ENCODE peak calls at places on chromosomes 3 and 15, in eight cellular contexts. L is endothelial cell of umbilical vein, S is RWPE2, J is PC-3, C is neural progenitor cell, K is uterus, U is heart right ventricle, Z is pancreas. F is an unnamed sample. For H3K4me1, the result is how much of the 10 kb centered on the place peaks cover.

GRCh38 chr3:120153294-120153693 is 59.0 kb upstream of the GSK3B start:
- DNase-seq in U (no peak), L (peak), S (no peak), C (no peak), K (no peak), J (peak), Z (no peak), F (no peak)

GRCh38 chr3:167151671-167152070 is 228.4 kb downstream of the ZBBX start:
- DNase-seq in L (no peak), U (no peak), C (no peak), K (no peak), Z (no peak), J (no peak), S (no peak), F (no peak)

GRCh38 chr15:100131321-100132224 is 210.2 kb downstream of the ADAMTS17 start:
- DNase-seq in U (peak), L (peak), Z (peak), S (no peak), C (peak), K (no peak), J (peak), F (peak)

GRCh38 chr3:9765865-9766264 is 3.9 kb downstream of the CAMK1 start:
- DNase-seq in K (no peak), U (no peak), S (no peak), J (no peak), L (no peak), Z (no peak), C (no peak), F (no peak)

GRCh38 chr3:197428117-197428761 is 127.5 kb downstream of the BDH1 start:
- DNase-seq in S (no peak), K (no peak), L (peak), Z (no peak), U (peak), C (peak), J (peak), F (peak)

GRCh38 chr3:64454179-64454578 is 228.9 kb upstream of the PRICKLE2 start:
- DNase-seq in U (no peak), Z (no peak), J (peak), K (no peak), L (no peak), C (no peak), S (no peak), F (no peak)

GRCh38 chr3:27593173-27593572 is 109.0 kb upstream of the SLC4A7 start:
- DNase-seq in L (no peak), U (no peak), S (no peak), C (no peak), Z (no peak), K (no peak), J (no peak), F (no peak)

GRCh38 chr3:181210275-181210674 is 220.7 kb upstream of the DNAJC19 start:
- DNase-seq in S (no peak), L (peak), K (no peak), U (no peak), C (peak), Z (no peak), J (peak), F (no peak)

GRCh38 chr3:172159962-172160538 is 120.7 kb downstream of the FNDC3B start:
- DNase-seq in Z (no peak), J (no peak), C (peak), K (peak), S (no peak), L (no peak), U (no peak), F (peak)

GRCh38 chr3:141738636-141739363 is 702 bp downstream of the RNF7 start:
- DNase-seq in K (no peak), L (peak), Z (no peak), S (no peak), J (peak), C (peak), U (no peak), F (no peak)

GRCh38 chr3:43132883-43133743 is 27.2 kb upstream of the POMGNT2 start:
- DNase-seq in U (no peak), Z (no peak), S (no peak), L (no peak), K (peak), J (no peak), C (no peak), F (no peak)

GRCh38 chr3:37859354-37859753 is 2.3 kb upstream of the CTDSPL start:
- DNase-seq in C (no peak), L (no peak), K (no peak), Z (no peak), J (no peak), U (no peak), S (no peak), F (no peak)

GRCh38 chr3:151106311-151106710 is 20.8 kb downstream of the MED12L start:
- DNase-seq in Z (no peak), K (no peak), C (no peak), J (no peak), L (no peak), S (no peak), U (no peak), F (no peak)

GRCh38 chr15:93018574-93018973 is 70.4 kb downstream of the RGMA start:
- DNase-seq in S (no peak), U (no peak), K (no peak), J (no peak), C (peak), Z (no peak), L (no peak), F (no peak)

GRCh38 chr3:40170395-40170794 is 139.1 kb upstream of the EIF1B start:
- DNase-seq in C (no peak), J (no peak), L (no peak), K (no peak), Z (no peak), U (no peak), S (no peak), F (no peak)

GRCh38 chr15:42364529-42364928 is 5.2 kb downstream of the CAPN3 start:
- DNase-seq in L (peak), Z (no peak), S (no peak), K (peak), J (no peak), C (no peak), U (no peak), F (no peak)

GRCh38 chr15:68312701-68313204 is 35.2 kb downstream of the FEM1B start:
- DNase-seq in J (no peak), S (no peak), K (peak), C (no peak), U (no peak), L (no peak), Z (peak), F (no peak)

GRCh38 chr15:56871867-56872266 is 46.6 kb upstream of the TCF12 start:
- DNase-seq in S (no peak), Z (no peak), J (no peak), U (no peak), L (peak), C (no peak), K (no peak), F (no peak)

GRCh38 chr3:158920375-158920774 is 118.5 kb downstream of the MFSD1 start:
- DNase-seq in J (peak), S (no peak), Z (no peak), K (no peak), U (no peak), C (no peak), L (no peak), F (no peak)

GRCh38 chr15:92655178-92655995 is at the start of gene FAM174B:
- DNase-seq in C (peak), Z (peak), L (peak), J (peak), S (no peak), U (peak), K (no peak), F (peak)

GRCh38 chr15:98954411-98954810 is 53.2 kb downstream of the PGPEP1L start:
- DNase-seq in Z (no peak), C (no peak), J (no peak), S (peak), L (no peak), K (peak), U (peak), F (peak)

GRCh38 chr3:45706133-45706808 is 17.1 kb downstream of the SACM1L start:
- DNase-seq in J (no peak), Z (no peak), L (no peak), U (no peak), C (no peak), K (no peak), S (no peak), F (no peak)

GRCh38 chr3:47482411-47482810 is 6.7 kb upstream of the SCAP start:
- DNase-seq in C (peak), J (no peak), Z (no peak), S (no peak), K (no peak), L (no peak), U (no peak), F (no peak)

GRCh38 chr15:97995192-97995591 is 34.7 kb downstream of the ARRDC4 start:
- DNase-seq in K (no peak), S (no peak), C (no peak), U (no peak), Z (no peak), J (peak), L (no peak), F (no peak)

GRCh38 chr15:74108111-74108510 is 22.3 kb upstream of the ISLR2 start:
- DNase-seq in U (no peak), S (no peak), J (no peak), Z (no peak), C (no peak), K (no peak), L (no peak), F (no peak)

GRCh38 chr15:84633311-84634227 is 20.5 kb downstream of the WDR73 start:
- DNase-seq in K (peak), L (peak), S (peak), Z (peak), J (peak), C (peak), U (peak), F (peak)

GRCh38 chr15:22979699-22980188 is 424 bp downstream of the CYFIP1 start:
- DNase-seq in U (peak), S (peak), C (peak), J (peak), Z (peak), K (peak), L (peak), F (peak)

GRCh38 chr3:157235291-157235690 is 75.3 kb upstream of the CCNL1 start:
- DNase-seq in J (no peak), L (no peak), S (no peak), U (no peak), C (no peak), K (no peak), Z (no peak), F (no peak)

GRCh38 chr3:51943451-51944391 is 1.6 kb downstream of the PARP3 start:
- DNase-seq in C (no peak), S (peak), K (no peak), J (no peak), L (no peak), U (no peak), Z (no peak), F (peak)

GRCh38 chr3:50811893-50812292 is 137.2 kb downstream of the DOCK3 start:
- DNase-seq in S (no peak), J (no peak), C (no peak), K (no peak), L (no peak), Z (no peak), U (no peak), F (no peak)

GRCh38 chr15:64246364-64247189 is 83.8 kb upstream of the PPIB start:
- DNase-seq in U (no peak), J (peak), S (no peak), C (no peak), Z (no peak), K (no peak), L (peak), F (no peak)

DNA sequence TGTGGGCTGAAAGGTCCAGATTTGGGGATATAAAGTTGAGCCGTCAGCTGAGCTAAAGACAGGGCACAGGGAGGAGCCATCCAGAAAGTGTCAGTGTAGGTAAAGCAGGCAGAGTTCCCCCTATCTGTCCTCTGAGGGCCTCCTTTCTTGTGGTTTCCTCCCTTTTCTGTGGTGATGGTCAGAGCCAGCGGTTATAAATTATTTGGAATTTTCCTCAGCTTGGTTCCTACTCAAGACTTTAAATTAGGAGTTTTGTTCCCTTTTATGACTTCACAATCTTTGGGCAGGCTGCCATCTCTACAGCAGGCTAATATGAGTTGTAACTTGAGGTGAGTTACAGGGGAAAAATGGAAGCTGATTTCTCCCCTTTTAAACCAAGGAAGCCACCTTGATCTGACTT is 55.2 kb downstream of the FLNB start:
- DNase-seq in K (peak), S (no peak), L (no peak), Z (no peak), C (no peak), J (peak), U (no peak), F (no peak)
- H3K4me1 ChIP-seq in K (under half), S (half or more), L (half or more), Z (under half), C (under half), J (half or more), U (under half), F (under half)

GRCh38 chr15:65638681-65639089 is 16.9 kb downstream of the SLC24A1 start:
- DNase-seq in Z (no peak), K (no peak), L (peak), S (no peak), C (peak), U (no peak), J (peak), F (no peak)
- H3K4me3 ChIP-seq in Z (no peak), K (no peak), L (no peak), S (no peak), C (no peak), U (no peak), J (no peak), F (no peak)

GRCh38 chr3:136728434-136728833 is 23.7 kb downstream of the STAG1 start:
- DNase-seq in Z (no peak), J (no peak), L (no peak), S (no peak), K (no peak), U (no peak), C (no peak), F (no peak)
- H3K4me1 ChIP-seq in Z (under half), J (under half), L (under half), S (under half), K (under half), U (under half), C (under half), F (under half)

GRCh38 chr3:59290358-59290757 is 240.5 kb upstream of the CFAP20DC start:
- DNase-seq in C (no peak), J (peak), K (no peak), U (no peak), S (no peak), L (no peak), Z (no peak), F (no peak)
- H3K4me3 ChIP-seq in C (no peak), J (no peak), K (no peak), U (no peak), S (no peak), L (no peak), Z (no peak), F (no peak)

GRCh38 chr3:129119365-129120100 is 2.1 kb downstream of the RAB43 start:
- DNase-seq in C (no peak), S (no peak), U (no peak), K (no peak), L (peak), Z (peak), J (peak), F (no peak)

GRCh38 chr3:129114455-129114854 is 7.1 kb downstream of the RAB43 start:
- DNase-seq in U (no peak), Z (no peak), S (no peak), C (no peak), J (no peak), L (no peak), K (no peak), F (no peak)

GRCh38 chr3:129118745-129119144 is 2.9 kb downstream of the RAB43 start:
- DNase-seq in K (no peak), J (no peak), S (no peak), U (no peak), C (no peak), Z (no peak), L (peak), F (no peak)

GRCh38 chr3:129117134-129117533 is 4.5 kb downstream of the RAB43 start:
- DNase-seq in J (no peak), C (no peak), L (no peak), S (no peak), Z (no peak), K (no peak), U (no peak), F (no peak)

DNA sequence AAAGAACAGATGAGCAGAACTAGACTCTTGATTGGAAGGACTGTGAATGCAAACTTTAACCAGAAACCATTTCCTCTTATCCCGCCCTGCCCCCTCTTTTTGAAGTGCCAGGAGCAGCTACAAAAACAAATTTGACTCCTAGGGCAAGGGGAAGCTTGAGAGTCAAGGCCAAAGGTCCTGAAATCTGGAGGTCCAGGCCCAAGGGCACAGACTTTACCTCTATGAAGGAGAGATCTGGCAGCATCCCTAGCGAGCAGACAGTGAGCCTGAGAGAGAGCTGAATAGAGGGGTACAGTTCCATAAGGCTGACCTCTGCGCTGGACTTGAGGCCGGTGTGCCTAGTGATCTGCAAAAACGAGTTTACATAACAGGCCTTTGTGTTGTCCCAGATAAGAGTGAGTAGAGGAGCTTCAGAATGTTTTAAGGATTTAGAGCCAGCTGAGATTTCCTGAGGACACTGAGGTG is 5.1 kb downstream of the RAB43 start:
- DNase-seq in C (peak), L (peak), S (no peak), U (no peak), J (no peak), Z (no peak), K (no peak), F (no peak)
- H3K4me1 ChIP-seq in C (under half), L (under half), S (under half), U (under half), J (under half), Z (under half), K (under half), F (under half)

GRCh38 chr15:26867199-26868007 is 541 bp downstream of the GABRA5 start:
- DNase-seq in J (no peak), U (no peak), K (no peak), S (no peak), C (peak), L (no peak), Z (no peak), F (no peak)
- H3K4me3 ChIP-seq in J (no peak), U (no peak), K (no peak), S (no peak), C (peak), L (no peak), Z (peak), F (no peak)